ENCODE peak calls at places on chromosomes 6 and 20, in six cellular contexts. N, E, R, P, Z and X are unnamed samples.

GRCh38 chr6:4134841-4135664 is at the start of gene ECI2:
- DNase-seq in N (peak; percentile 27), E (no peak), R (peak; percentile 85), P (peak; percentile 76), Z (no peak), X (peak; percentile 87)

GRCh38 chr6:43758617-43759050 is 11.4 kb upstream of the VEGFA start:
- DNase-seq in N (no peak), E (peak; percentile 89), R (peak; percentile 91), P (no peak), Z (peak; percentile 36), X (peak; percentile 80)

GRCh38 chr6:128233501-128233900 is 286.9 kb downstream of the PTPRK start:
- DNase-seq in N (no peak), E (no peak), R (no peak), P (no peak), Z (no peak), X (no peak)

GRCh38 chr6:107646176-107646575 is 156.3 kb downstream of the SOBP start:
- DNase-seq in N (no peak), E (no peak), R (no peak), P (peak; percentile 15), Z (no peak), X (no peak)

GRCh38 chr6:35727206-35727934 is 9.5 kb upstream of the ARMC12 start:
- DNase-seq in N (peak; percentile 60), E (peak; percentile 77), R (peak; percentile 81), P (peak; percentile 87), Z (no peak), X (peak; percentile 85)

GRCh38 chr20:24773751-24774201 is 175.3 kb upstream of the CST7 start:
- DNase-seq in N (peak; percentile 72), E (peak; percentile 7), R (no peak), P (peak; percentile 63), Z (no peak), X (no peak)

GRCh38 chr20:44309763-44310663 is 989 bp downstream of the FITM2 start:
- DNase-seq in N (peak; percentile 58), E (no peak), R (no peak), P (peak; percentile 76), Z (no peak), X (peak; percentile 74)

GRCh38 chr20:13996265-13996664 is 949 bp downstream of the MACROD2 start:
- DNase-seq in N (no peak), E (no peak), R (no peak), P (no peak), Z (no peak), X (peak; percentile 5)

GRCh38 chr20:52311209-52311794 is 119.7 kb upstream of the ZFP64 start:
- DNase-seq in N (no peak), E (peak; percentile 35), R (peak; percentile 49), P (no peak), Z (no peak), X (no peak)

GRCh38 chr20:39661833-39662232 is 699.7 kb downstream of the DHX35 start:
- DNase-seq in N (no peak), E (no peak), R (no peak), P (no peak), Z (no peak), X (no peak)

GRCh38 chr6:43943099-43943766 is 173.2 kb downstream of the VEGFA start:
- DNase-seq in N (no peak), E (peak; percentile 21), R (no peak), P (no peak), Z (no peak), X (no peak)

GRCh38 chr20:7601431-7601830 is 338.8 kb downstream of the HAO1 start:
- DNase-seq in N (no peak), E (no peak), R (no peak), P (no peak), Z (no peak), X (no peak)

GRCh38 chr20:7596541-7596940 is 343.7 kb downstream of the HAO1 start:
- DNase-seq in N (no peak), E (peak; percentile 57), R (no peak), P (no peak), Z (no peak), X (peak; percentile 45)
- H2BK15ac ChIP-seq in N (no peak overlapping the region), E (no peak overlapping the region), R (no peak overlapping the region), P (no peak overlapping the region), Z (no peak overlapping the region), X (no peak overlapping the region)

GRCh38 chr6:100376103-100376502 is 88.6 kb downstream of the SIM1 start:
- DNase-seq in N (no peak), E (no peak), R (no peak), P (no peak), Z (no peak), X (peak; percentile 57)

GRCh38 chr6:100379386-100379785 is 85.3 kb downstream of the SIM1 start:
- DNase-seq in N (no peak), E (no peak), R (no peak), P (no peak), Z (no peak), X (no peak)

GRCh38 chr6:100381111-100381510 is 83.6 kb downstream of the SIM1 start:
- DNase-seq in N (peak; percentile 19), E (no peak), R (no peak), P (peak; percentile 40), Z (no peak), X (no peak)

GRCh38 chr6:100382031-100382430 is 82.7 kb downstream of the SIM1 start:
- DNase-seq in N (no peak), E (no peak), R (no peak), P (no peak), Z (no peak), X (no peak)

GRCh38 chr6:100378576-100378975 is 86.1 kb downstream of the SIM1 start:
- DNase-seq in N (no peak), E (no peak), R (no peak), P (no peak), Z (no peak), X (no peak)
- H3K23ac ChIP-seq in N (no peak overlapping the region), E (no peak overlapping the region), R (no peak overlapping the region), P (no peak overlapping the region), Z (no peak overlapping the region), X (no peak overlapping the region)

GRCh38 chr20:23062632-23063031 is 13.2 kb upstream of the THBD start:
- DNase-seq in N (no peak), E (no peak), R (no peak), P (no peak), Z (no peak), X (no peak)
- H2BK15ac ChIP-seq in N (no peak overlapping the region), E (no peak overlapping the region), R (peak overlapping the region; percentile 31), P (no peak overlapping the region), Z (no peak overlapping the region), X (no peak overlapping the region)

GRCh38 chr20:62967149-62967501 is 14.6 kb downstream of the SLC17A9 start:
- DNase-seq in N (no peak), E (no peak), R (no peak), P (no peak), Z (no peak), X (no peak)

GRCh38 chr20:62964700-62965099 is 12.2 kb downstream of the SLC17A9 start:
- DNase-seq in N (no peak), E (no peak), R (no peak), P (no peak), Z (no peak), X (no peak)

GRCh38 chr20:62967628-62968351 is 15.3 kb downstream of the SLC17A9 start:
- DNase-seq in N (no peak), E (no peak), R (no peak), P (no peak), Z (no peak), X (no peak)

GRCh38 chr20:62965363-62965771 is 12.9 kb downstream of the SLC17A9 start:
- DNase-seq in N (no peak), E (no peak), R (no peak), P (no peak), Z (no peak), X (no peak)

DNA sequence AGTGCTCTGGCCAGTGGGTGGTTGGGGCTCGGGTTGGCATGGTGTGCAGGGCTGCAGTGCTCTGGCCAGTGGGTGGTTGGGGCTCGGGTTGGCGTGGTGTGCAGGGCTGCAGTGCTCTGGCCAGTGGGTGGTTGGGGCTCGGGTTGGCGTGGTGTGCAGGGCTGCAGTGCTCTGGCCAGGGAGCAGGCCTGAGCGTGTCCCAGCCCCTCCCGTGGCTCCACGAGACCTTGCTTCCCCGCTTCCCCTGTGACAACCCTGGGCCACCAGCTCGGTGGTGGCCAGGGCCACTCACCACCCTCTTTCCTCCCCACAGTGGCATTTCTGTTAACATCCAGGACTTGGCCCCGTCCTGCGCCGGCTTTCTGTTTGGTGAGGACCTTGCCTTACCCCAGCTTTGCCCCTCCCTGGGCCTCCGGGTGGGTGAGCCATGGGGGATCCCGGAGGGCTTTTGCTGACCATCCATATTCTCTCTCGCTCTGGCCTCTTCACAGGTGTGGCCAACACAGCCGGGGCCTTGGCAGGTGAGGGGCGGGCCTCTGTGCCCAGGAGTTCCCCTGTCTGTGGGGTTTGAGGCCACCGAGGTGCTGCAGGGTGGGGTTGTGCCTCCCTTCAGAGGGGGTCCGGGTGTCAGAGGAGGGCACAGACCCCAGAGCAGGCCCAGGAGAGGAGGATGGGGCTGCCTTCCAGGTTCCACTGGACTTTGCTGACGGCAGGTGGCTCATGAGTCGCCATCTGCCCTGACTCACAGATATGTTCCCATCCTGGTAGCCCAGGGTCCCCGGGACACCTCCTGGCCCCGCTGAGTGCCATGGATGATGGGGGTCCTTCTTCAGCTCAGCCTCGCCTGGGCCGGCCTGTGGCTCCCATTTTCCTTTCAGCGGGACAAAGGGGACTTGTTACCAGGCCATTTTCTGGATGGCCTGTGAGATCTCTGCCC is 14.0 kb downstream of the SLC17A9 start:
- DNase-seq in N (no peak), E (no peak), R (no peak), P (no peak), Z (no peak), X (no peak)
- H3K23ac ChIP-seq in N (no peak overlapping the region), E (no peak overlapping the region), R (no peak overlapping the region), P (no peak overlapping the region), Z (no peak overlapping the region), X (no peak overlapping the region)

GRCh38 chr6:56036911-56037310 is 161.5 kb upstream of the BMP5 start:
- DNase-seq in N (no peak), E (no peak), R (no peak), P (no peak), Z (no peak), X (no peak)

GRCh38 chr6:56038764-56039163 is 163.4 kb upstream of the BMP5 start:
- DNase-seq in N (no peak), E (no peak), R (no peak), P (no peak), Z (no peak), X (no peak)

GRCh38 chr6:56037587-56037986 is 162.2 kb upstream of the BMP5 start:
- DNase-seq in N (no peak), E (no peak), R (no peak), P (no peak), Z (no peak), X (no peak)

GRCh38 chr6:56033451-56033850 is 158.1 kb upstream of the BMP5 start:
- DNase-seq in N (no peak), E (no peak), R (no peak), P (no peak), Z (no peak), X (no peak)
- H2BK15ac ChIP-seq in N (no peak overlapping the region), E (no peak overlapping the region), R (no peak overlapping the region), P (no peak overlapping the region), Z (no peak overlapping the region), X (no peak overlapping the region)

DNA sequence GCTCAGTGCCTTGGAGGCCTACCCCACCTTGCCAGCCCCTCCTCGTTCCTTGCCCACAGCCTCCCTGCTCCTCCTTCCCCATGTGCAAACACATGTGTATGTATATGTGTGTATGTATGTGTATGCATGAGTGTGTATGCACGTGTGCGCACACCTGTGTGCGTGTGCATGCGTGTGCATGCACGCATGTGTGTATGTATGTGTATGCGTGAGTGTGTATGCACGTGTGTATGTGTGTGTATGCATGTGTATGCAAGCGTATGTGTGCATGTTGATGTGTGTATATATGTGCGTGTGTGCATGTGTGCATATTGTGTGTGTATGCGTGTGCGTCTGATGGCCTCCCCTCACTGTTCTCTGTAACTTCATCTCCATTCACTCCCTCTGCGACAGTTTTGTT is 74.7 kb downstream of the SRC start:
- DNase-seq in N (no peak), E (no peak), R (no peak), P (no peak), Z (no peak), X (no peak)
- H3K23ac ChIP-seq in N (no peak overlapping the region), E (no peak overlapping the region), R (no peak overlapping the region), P (no peak overlapping the region), Z (peak overlapping the region; percentile 61), X (no peak overlapping the region)